ENCODE peak calls at places on chromosomes 6 and 20, in five cellular contexts. K is brain microvascular endothelial cell, R is NCI-H1417, A is aorta, J is C1 segment of cervical spinal cord. B is an unnamed sample.

GRCh38 chr6:88967891-88968290 is 4.5 kb upstream of the RNGTT start:
- DNase-seq in K (no peak), J (no peak), A (no peak), R (no peak), B (no peak)

GRCh38 chr20:32911355-32911754 is 52.6 kb downstream of the EFCAB8 start:
- DNase-seq in A (peak), R (no peak), K (no peak), J (no peak), B (no peak)

GRCh38 chr6:36975231-36976004 is 10.6 kb downstream of the MTCH1 start:
- DNase-seq in K (no peak), A (peak), R (no peak), J (no peak), B (no peak)

GRCh38 chr6:169942173-169942572 is 190.8 kb downstream of the ERMARD start:
- DNase-seq in J (no peak), K (no peak), R (no peak), A (no peak), B (no peak)

GRCh38 chr6:119610265-119610664 is 260.7 kb upstream of the MAN1A1 start:
- DNase-seq in K (no peak), J (no peak), A (no peak), R (no peak), B (no peak)

GRCh38 chr6:28142446-28142845 is 763 bp downstream of the ZKSCAN8 start:
- DNase-seq in R (no peak), A (no peak), K (no peak), J (no peak), B (no peak)

GRCh38 chr6:41836022-41836659 is 48.6 kb downstream of the TOMM6 start:
- DNase-seq in R (no peak), K (no peak), J (no peak), A (no peak), B (no peak)

GRCh38 chr6:168709034-168709433 is 268.1 kb downstream of the SMOC2 start:
- DNase-seq in R (no peak), A (no peak), J (no peak), K (no peak), B (no peak)

GRCh38 chr20:35404614-35405259 is 7.0 kb downstream of the UQCC1 start:
- DNase-seq in A (no peak), R (no peak), J (no peak), K (no peak), B (no peak)

GRCh38 chr6:67870321-67870720 is 764.8 kb upstream of the ADGRB3 start:
- DNase-seq in J (no peak), K (no peak), A (no peak), R (no peak), B (no peak)

GRCh38 chr6:23114812-23115504 is 545.6 kb downstream of the HDGFL1 start:
- DNase-seq in K (no peak), A (no peak), R (no peak), J (no peak), B (no peak)

GRCh38 chr20:19936801-19937583 is 80.2 kb upstream of the NAA20 start:
- DNase-seq in R (no peak), J (peak), K (no peak), A (no peak), B (no peak)

GRCh38 chr6:157755032-157755751 is 67.9 kb upstream of the SNX9 start:
- DNase-seq in J (no peak), K (peak), A (no peak), R (no peak), B (no peak)

GRCh38 chr6:85865665-85866372 is 223.1 kb upstream of the SYNCRIP start:
- DNase-seq in K (peak), A (no peak), R (peak), J (no peak), B (no peak)

GRCh38 chr20:4563534-4563933 is 158.2 kb upstream of the PRND start:
- DNase-seq in R (no peak), A (no peak), K (peak), J (no peak), B (no peak)

GRCh38 chr6:17536586-17536985 is 63.5 kb upstream of the FAM8A1 start:
- DNase-seq in A (no peak), R (no peak), J (no peak), K (no peak), B (no peak)

GRCh38 chr6:25054469-25054868 is 118.7 kb upstream of the RIPOR2 start:
- DNase-seq in A (no peak), R (no peak), J (no peak), K (peak), B (no peak)

GRCh38 chr6:123215211-123215610 is 219.2 kb downstream of the CLVS2 start:
- DNase-seq in R (no peak), J (no peak), K (no peak), A (no peak), B (no peak)

GRCh38 chr20:38893056-38893455 is 33.2 kb upstream of the FAM83D start:
- DNase-seq in K (no peak), J (no peak), R (no peak), A (no peak), B (no peak)

GRCh38 chr6:17985934-17986655 is 1.3 kb downstream of the KIF13A start:
- DNase-seq in R (no peak), A (no peak), K (no peak), J (no peak), B (no peak)

GRCh38 chr6:111661541-111662041 is 55.9 kb upstream of the TRAF3IP2 start:
- DNase-seq in K (no peak), R (no peak), A (no peak), J (no peak), B (no peak)

GRCh38 chr6:13053080-13053479 is 275.3 kb downstream of the TBC1D7 start:
- DNase-seq in R (no peak), K (no peak), J (no peak), A (no peak), B (no peak)

B was measured in hypothalamus.